ENCODE peak calls at places on chromosomes 12 and 14, in nine cellular contexts. W, H, L, J, M, C, N, A and G are unnamed samples.

GRCh38 chr12:124286414-124286813 is 8.5 kb upstream of the RFLNA start:
- DNase-seq in W (no peak), H (no peak), L (no peak), J (no peak), M (no peak), C (no peak), N (no peak), A (no peak), G (no peak)

GRCh38 chr12:6113691-6114475 is 10.6 kb downstream of the VWF start:
- DNase-seq in W (no peak), H (no peak), L (no peak), J (no peak), M (no peak), C (no peak), N (no peak), A (no peak), G (no peak)

GRCh38 chr14:68792830-68793733 is at the start of gene ZFP36L1:
- DNase-seq in W (peak), H (peak), L (no peak), J (peak), M (peak), C (peak), N (peak), A (peak), G (peak)

GRCh38 chr14:30034049-30034635 is 106.5 kb upstream of the PRKD1 start:
- DNase-seq in W (no peak), H (no peak), L (peak), J (no peak), M (no peak), C (no peak), N (peak), A (no peak), G (no peak)

GRCh38 chr14:32698831-32699230 is 239.8 kb upstream of the NPAS3 start:
- DNase-seq in W (no peak), H (no peak), L (no peak), J (no peak), M (no peak), C (no peak), N (no peak), A (no peak), G (no peak)

GRCh38 chr12:16939871-16940306 is 333.9 kb upstream of the LMO3 start:
- DNase-seq in W (peak), H (no peak), L (peak), J (peak), M (no peak), C (peak), N (peak), A (peak), G (peak)

GRCh38 chr14:22185191-22185590 is 403.8 kb downstream of the DAD1 start:
- DNase-seq in W (peak), H (no peak), L (no peak), J (no peak), M (no peak), C (no peak), N (no peak), A (no peak), G (no peak)

GRCh38 chr12:103773109-103773905 is 67.7 kb downstream of the NT5DC3 start:
- DNase-seq in W (no peak), H (no peak), L (no peak), J (no peak), M (no peak), C (no peak), N (peak), A (no peak), G (no peak)

GRCh38 chr14:54652188-54652889 is 85.4 kb downstream of the SAMD4A start:
- DNase-seq in W (peak), H (no peak), L (no peak), J (peak), M (peak), C (peak), N (peak), A (no peak), G (peak)